ENCODE peak calls at places on chromosomes 2 and 18, in eight cellular contexts. G is right lobe of liver, V is K562, W is A549, M is esophagus squamous epithelium, I is prostate gland, Q is GM12878, R is uterus. Y is an unnamed sample.

GRCh38 chr2:45973426-45973825 is 322.0 kb downstream of the PRKCE start:
- DNase-seq in G (no peak), V (no peak), W (no peak), M (no peak), I (no peak), Q (no peak), R (no peak), Y (no peak)

GRCh38 chr18:50507120-50507590 is 52.7 kb upstream of the MAPK4 start:
- DNase-seq in G (peak), V (peak), W (peak), M (no peak), I (peak), Q (no peak), R (peak), Y (no peak)

GRCh38 chr2:38702413-38702812 is 36.5 kb downstream of the GALM start:
- DNase-seq in G (no peak), V (no peak), W (no peak), M (no peak), I (no peak), Q (no peak), R (no peak), Y (no peak)

GRCh38 chr2:189719531-189719930 is 43.1 kb downstream of the OSGEPL1 start:
- DNase-seq in G (no peak), V (no peak), W (no peak), M (no peak), I (no peak), Q (no peak), R (no peak), Y (no peak)

GRCh38 chr2:191262436-191262835 is 17.2 kb downstream of the MYO1B start:
- DNase-seq in G (no peak), V (no peak), W (no peak), M (no peak), I (no peak), Q (no peak), R (no peak), Y (no peak)

GRCh38 chr18:475202-475624 is 25.3 kb downstream of the COLEC12 start:
- DNase-seq in G (no peak), V (no peak), W (no peak), M (no peak), I (peak), Q (no peak), R (peak), Y (no peak)

GRCh38 chr2:99507964-99508818 is 18.4 kb upstream of the REV1 start:
- DNase-seq in G (no peak), V (no peak), W (no peak), M (no peak), I (no peak), Q (no peak), R (no peak), Y (no peak)

GRCh38 chr18:42401131-42401673 is 446.2 kb downstream of the PIK3C3 start:
- DNase-seq in G (no peak), V (no peak), W (no peak), M (no peak), I (no peak), Q (no peak), R (no peak), Y (no peak)

GRCh38 chr2:26535663-26536275 is 57.8 kb upstream of the OTOF start:
- DNase-seq in G (no peak), V (no peak), W (no peak), M (no peak), I (no peak), Q (no peak), R (no peak), Y (no peak)

GRCh38 chr2:100197643-100198153 is 55.3 kb upstream of the AFF3 start:
- DNase-seq in G (no peak), V (no peak), W (no peak), M (no peak), I (peak), Q (no peak), R (peak), Y (peak)

GRCh38 chr18:60232541-60232940 is 140.0 kb downstream of the MC4R start:
- DNase-seq in G (no peak), V (no peak), W (peak), M (no peak), I (no peak), Q (no peak), R (no peak), Y (no peak)

GRCh38 chr2:105313877-105314276 is 15.7 kb downstream of the TGFBRAP1 start:
- DNase-seq in G (no peak), V (no peak), W (no peak), M (no peak), I (no peak), Q (no peak), R (no peak), Y (no peak)

GRCh38 chr2:216315817-216316603 is 56.3 kb downstream of the MARCHF4 start:
- DNase-seq in G (no peak), V (no peak), W (peak), M (no peak), I (no peak), Q (no peak), R (no peak), Y (no peak)

GRCh38 chr2:96970248-96970875 is 16.0 kb downstream of the FAM178B start:
- DNase-seq in G (no peak), V (no peak), W (no peak), M (no peak), I (peak), Q (no peak), R (no peak), Y (no peak)

GRCh38 chr2:118145207-118145606 is 56.9 kb downstream of the INSIG2 start:
- DNase-seq in G (no peak), V (no peak), W (no peak), M (no peak), I (no peak), Q (no peak), R (no peak), Y (no peak)

GRCh38 chr2:232085826-232086425 is 124.4 kb downstream of the DIS3L2 start:
- DNase-seq in G (no peak), V (no peak), W (no peak), M (no peak), I (no peak), Q (no peak), R (no peak), Y (no peak)

GRCh38 chr2:5373200-5373599 is 319.0 kb upstream of the SOX11 start:
- DNase-seq in G (no peak), V (peak), W (no peak), M (no peak), I (no peak), Q (no peak), R (no peak), Y (no peak)

GRCh38 chr18:11398625-11399024 is 210.8 kb upstream of the SLC35G4 start:
- DNase-seq in G (no peak), V (no peak), W (no peak), M (no peak), I (no peak), Q (no peak), R (no peak), Y (no peak)

GRCh38 chr2:46179037-46179621 is 118.1 kb upstream of the EPAS1 start:
- DNase-seq in G (peak), V (peak), W (no peak), M (no peak), I (no peak), Q (peak), R (peak), Y (peak)

GRCh38 chr18:77857926-77858325 is 608.3 kb downstream of the GALR1 start:
- DNase-seq in G (no peak), V (no peak), W (no peak), M (no peak), I (no peak), Q (no peak), R (no peak), Y (no peak)

GRCh38 chr2:6186332-6187100 is 494.3 kb downstream of the SOX11 start:
- DNase-seq in G (no peak), V (no peak), W (peak), M (no peak), I (no peak), Q (no peak), R (no peak), Y (no peak)

GRCh38 chr2:63861220-63861822 is 19.6 kb downstream of the UGP2 start:
- DNase-seq in G (no peak), V (peak), W (peak), M (no peak), I (peak), Q (no peak), R (peak), Y (peak)

GRCh38 chr18:903703-904102 is 968 bp upstream of the ADCYAP1 start:
- DNase-seq in G (no peak), V (peak), W (no peak), M (no peak), I (no peak), Q (no peak), R (no peak), Y (peak)

GRCh38 chr2:23691106-23691470 is 235.8 kb downstream of the ATAD2B start:
- DNase-seq in G (no peak), V (no peak), W (no peak), M (no peak), I (no peak), Q (no peak), R (no peak), Y (no peak)

GRCh38 chr2:60976875-60977561 is 40.5 kb upstream of the PEX13 start:
- DNase-seq in G (no peak), V (no peak), W (no peak), M (no peak), I (no peak), Q (no peak), R (no peak), Y (no peak)

GRCh38 chr2:240322231-240322955 is 113.1 kb upstream of the GPC1 start:
- DNase-seq in G (peak), V (no peak), W (no peak), M (no peak), I (no peak), Q (no peak), R (no peak), Y (no peak)

GRCh38 chr2:235162544-235163197 is 210.9 kb downstream of the SH3BP4 start:
- DNase-seq in G (no peak), V (no peak), W (no peak), M (no peak), I (no peak), Q (no peak), R (no peak), Y (no peak)

GRCh38 chr2:75705921-75706320 is 4.8 kb downstream of the GCFC2 start:
- DNase-seq in G (no peak), V (no peak), W (no peak), M (no peak), I (no peak), Q (no peak), R (no peak), Y (no peak)

GRCh38 chr2:39020383-39020782 is 100.5 kb downstream of the SOS1 start:
- DNase-seq in G (no peak), V (no peak), W (no peak), M (no peak), I (no peak), Q (no peak), R (no peak), Y (no peak)

GRCh38 chr2:1593371-1594205 is 150.7 kb downstream of the PXDN start:
- DNase-seq in G (no peak), V (no peak), W (peak), M (no peak), I (no peak), Q (no peak), R (no peak), Y (no peak)

GRCh38 chr2:222566229-222566628 is 89.7 kb downstream of the FARSB start:
- DNase-seq in G (no peak), V (no peak), W (no peak), M (no peak), I (no peak), Q (no peak), R (no peak), Y (no peak)

GRCh38 chr2:121164042-121164441 is 121.0 kb downstream of the TFCP2L1 start:
- DNase-seq in G (no peak), V (no peak), W (no peak), M (no peak), I (no peak), Q (no peak), R (no peak), Y (no peak)

GRCh38 chr2:119592436-119592835 is 48.2 kb downstream of the CFAP221 start:
- DNase-seq in G (no peak), V (no peak), W (no peak), M (no peak), I (no peak), Q (no peak), R (no peak), Y (no peak)
- TF ChIP-seq CTCF in G (peak), V (peak), W (no peak), M (no peak), I (no peak), Q (no peak), R (no peak), Y (no peak)

GRCh38 chr2:10448208-10448645 is at the start of gene ODC1:
- DNase-seq in G (peak), V (peak), W (peak), M (peak), I (peak), Q (peak), R (peak), Y (peak)

GRCh38 chr2:10449481-10449831 is 1.3 kb upstream of the ODC1 start:
- DNase-seq in G (no peak), V (peak), W (no peak), M (no peak), I (no peak), Q (no peak), R (no peak), Y (no peak)

GRCh38 chr2:10449838-10450691 is 1.9 kb upstream of the ODC1 start:
- DNase-seq in G (peak), V (no peak), W (peak), M (no peak), I (no peak), Q (no peak), R (no peak), Y (no peak)

GRCh38 chr2:10447300-10448207 is 573 bp downstream of the ODC1 start:
- DNase-seq in G (peak), V (peak), W (peak), M (no peak), I (peak), Q (peak), R (no peak), Y (no peak)

DNA sequence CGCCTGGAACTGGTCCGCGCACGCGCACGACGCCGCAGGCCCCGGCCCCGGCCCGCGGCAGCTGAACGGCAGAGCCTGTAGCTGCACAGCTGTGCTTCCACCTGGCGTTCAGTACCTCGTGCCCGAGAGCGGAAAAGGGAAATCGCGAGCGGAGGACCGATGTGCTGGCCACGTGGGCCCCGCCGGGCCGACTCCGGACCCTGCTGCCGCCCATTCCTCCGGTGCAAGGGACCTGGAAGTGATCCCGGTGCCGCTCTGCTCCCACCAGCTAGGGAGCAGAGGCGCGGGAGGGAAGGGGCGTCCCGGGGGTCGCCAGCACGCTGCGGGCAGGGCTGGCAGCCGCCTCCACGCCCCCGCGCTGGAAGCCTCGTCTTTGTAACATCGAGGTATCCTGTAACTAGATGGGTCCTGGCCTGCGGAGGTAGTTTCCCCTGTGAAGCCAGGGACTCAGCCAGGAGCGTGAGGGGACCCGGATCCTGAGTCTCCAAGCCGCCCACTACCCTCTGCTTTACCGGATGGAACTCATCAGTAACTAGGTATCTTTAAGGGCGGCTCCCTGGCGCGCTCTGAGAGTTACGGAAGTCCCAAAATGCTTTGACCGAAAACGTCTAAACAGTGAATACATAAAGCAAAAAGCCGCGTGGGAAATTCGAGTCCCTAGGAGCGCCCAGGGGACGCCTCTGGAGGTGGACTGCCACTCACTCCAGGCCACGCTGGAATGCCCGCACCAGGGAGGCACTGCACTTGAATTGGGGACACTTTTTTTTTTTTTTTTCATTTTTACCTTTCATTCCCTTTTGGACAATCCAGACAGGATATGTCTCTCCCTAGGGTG is 736 bp upstream of the ODC1 start:
- DNase-seq in G (peak), V (no peak), W (peak), M (peak), I (peak), Q (peak), R (peak), Y (no peak)
- TF ChIP-seq POLR2A in G (peak), V (peak), W (peak), M (no peak), I (peak), Q (peak), R (no peak), Y (peak)

GRCh38 chr2:43333096-43333655 is 106.8 kb upstream of the ZFP36L2 start:
- DNase-seq in G (no peak), V (no peak), W (no peak), M (no peak), I (peak), Q (no peak), R (no peak), Y (no peak)
- H3K4me3 ChIP-seq in G (no peak), V (no peak), W (no peak), M (no peak), I (no peak), Q (no peak), R (no peak), Y (no peak)

DNA sequence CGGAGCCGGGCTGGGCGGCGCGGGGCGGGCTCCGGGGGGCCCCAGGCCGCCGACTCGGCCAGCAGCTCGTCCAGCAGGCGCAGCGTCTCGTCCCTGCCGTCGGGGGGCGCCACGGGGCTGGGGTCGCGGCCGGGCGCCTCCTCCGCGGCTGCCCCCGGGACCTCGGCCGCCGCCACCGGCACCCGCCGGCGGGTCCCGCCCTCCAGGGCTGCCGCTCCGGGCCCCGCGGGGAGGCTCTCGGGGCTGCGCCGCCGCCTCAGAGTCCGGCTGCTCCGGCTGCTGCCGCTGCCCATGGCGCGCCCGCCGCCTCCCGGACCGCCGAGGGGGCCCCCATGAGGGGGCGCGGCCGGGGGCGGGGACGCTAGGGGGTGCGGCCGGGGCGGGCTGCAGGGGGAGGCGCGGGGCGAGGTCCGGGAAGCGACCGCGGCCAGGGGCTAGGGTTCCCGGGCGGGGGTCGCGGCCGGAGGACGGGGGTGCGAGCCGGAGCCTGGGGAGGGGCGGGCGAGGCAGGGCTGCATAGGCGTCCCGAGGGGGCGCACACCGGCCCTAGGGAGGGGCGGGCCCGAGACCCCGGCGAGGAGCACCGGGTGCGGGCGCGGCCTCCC is at the start of gene CYS1:
- DNase-seq in G (no peak), V (peak), W (peak), M (no peak), I (no peak), Q (no peak), R (peak), Y (no peak)
- TF ChIP-seq CTCF in G (peak), V (peak), W (peak), M (no peak), I (no peak), Q (peak), R (peak), Y (no peak)

GRCh38 chr2:81545626-81546025 is 1241.1 kb upstream of the LRRTM1 start:
- DNase-seq in G (no peak), V (no peak), W (no peak), M (no peak), I (no peak), Q (no peak), R (no peak), Y (no peak)
- TF ChIP-seq POLR2A in G (no peak), V (no peak), W (no peak), M (no peak), I (no peak), Q (no peak), R (no peak), Y (no peak)

DNA sequence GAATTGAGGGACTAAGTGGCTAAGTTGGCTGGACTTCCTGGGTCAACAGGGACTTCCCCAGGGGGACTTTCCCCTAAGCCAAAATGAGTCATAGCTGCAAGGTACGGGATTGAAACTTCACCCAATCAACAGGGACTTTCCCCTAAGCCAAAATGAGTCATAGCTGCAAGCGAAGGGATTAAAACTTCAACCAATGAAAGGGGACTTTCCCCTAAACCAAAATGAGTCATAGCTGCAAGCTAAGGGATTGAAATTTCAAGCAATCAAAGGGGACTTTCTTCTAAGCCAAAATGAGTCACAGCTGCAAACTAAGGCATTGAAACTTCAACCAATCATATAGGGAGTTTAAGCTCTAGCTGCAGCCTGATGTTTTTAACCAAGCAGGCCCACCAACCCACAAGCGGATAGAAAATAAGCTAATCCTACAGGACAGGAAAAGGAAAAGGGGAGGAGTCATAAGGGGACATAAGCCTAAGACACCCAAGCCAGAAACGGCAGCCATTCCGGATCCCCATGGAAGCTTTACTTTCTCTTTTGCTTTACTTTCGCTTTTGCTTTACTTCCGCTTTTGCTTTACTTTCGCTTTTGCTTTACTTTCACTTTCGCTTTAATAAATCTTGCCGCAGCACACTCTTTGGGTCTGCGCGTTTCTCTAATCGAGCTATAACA is 1375.4 kb upstream of the CELF4 start:
- DNase-seq in G (no peak), V (peak), W (peak), M (no peak), I (no peak), Q (peak), R (no peak), Y (no peak)
- H3K4me3 ChIP-seq in G (peak), V (peak), W (peak), M (no peak), I (no peak), Q (peak), R (no peak), Y (no peak)

GRCh38 chr2:218993345-218994315 is at the start of gene CRYBA2:
- DNase-seq in G (no peak), V (peak), W (no peak), M (no peak), I (no peak), Q (no peak), R (no peak), Y (no peak)
- TF ChIP-seq CTCF in G (no peak), V (no peak), W (no peak), M (no peak), I (no peak), Q (no peak), R (no peak), Y (no peak)

GRCh38 chr2:139354518-139354917 is 574.3 kb upstream of the NXPH2 start:
- DNase-seq in G (no peak), V (no peak), W (no peak), M (no peak), I (no peak), Q (no peak), R (no peak), Y (no peak)

GRCh38 chr2:139359818-139360217 is 579.6 kb upstream of the NXPH2 start:
- DNase-seq in G (no peak), V (no peak), W (no peak), M (no peak), I (no peak), Q (no peak), R (no peak), Y (no peak)

GRCh38 chr2:139353874-139354273 is 573.7 kb upstream of the NXPH2 start:
- DNase-seq in G (no peak), V (no peak), W (no peak), M (no peak), I (no peak), Q (no peak), R (no peak), Y (no peak)
- TF ChIP-seq POLR2A in G (no peak), V (no peak), W (no peak), M (no peak), I (no peak), Q (no peak), R (no peak), Y (no peak)

Y was measured in tibial nerve.